ENCODE peak calls at places on chromosomes 4 and X, in four cellular contexts. One of them, this sample, is unnamed.

GRCh38 chr4:80918004-80918403 is 112.5 kb upstream of the BMP3 start:
- DNase-seq in kidney tubule cell: peak; percentile 5
- DNase-seq in AG09319: no peak
- DNase-seq in activated B cell treated with CpG ODN at 0.5 μM for 24 hours: no peak
- DNase-seq in this sample: no peak

GRCh38 chr4:132737344-132737743 is 411.8 kb upstream of the PCDH10 start:
- DNase-seq in kidney tubule cell: no peak
- DNase-seq in AG09319: no peak
- DNase-seq in activated B cell treated with CpG ODN at 0.5 μM for 24 hours: no peak
- DNase-seq in this sample: no peak

GRCh38 chr4:8171941-8172924 is 13.6 kb upstream of the ABLIM2 start:
- DNase-seq in kidney tubule cell: no peak
- DNase-seq in AG09319: no peak
- DNase-seq in activated B cell treated with CpG ODN at 0.5 μM for 24 hours: peak; percentile 67
- DNase-seq in this sample: peak; percentile 84

GRCh38 chr4:39466747-39467146 is 7.9 kb downstream of the LIAS start:
- DNase-seq in kidney tubule cell: peak; percentile 82
- DNase-seq in AG09319: no peak
- DNase-seq in activated B cell treated with CpG ODN at 0.5 μM for 24 hours: no peak
- DNase-seq in this sample: no peak

GRCh38 chr4:22515888-22516541 is at the start of gene ADGRA3:
- DNase-seq in kidney tubule cell: peak; percentile 87
- DNase-seq in AG09319: no peak
- DNase-seq in activated B cell treated with CpG ODN at 0.5 μM for 24 hours: no peak
- DNase-seq in this sample: peak; percentile 56

GRCh38 chrX:53684415-53685192 is 1.9 kb downstream of the HUWE1 start:
- DNase-seq in kidney tubule cell: no peak
- DNase-seq in AG09319: no peak
- DNase-seq in activated B cell treated with CpG ODN at 0.5 μM for 24 hours: no peak
- DNase-seq in this sample: no peak

GRCh38 chrX:103656623-103657022 is 27.8 kb downstream of the TCEAL1 start:
- DNase-seq in kidney tubule cell: peak; percentile 94
- DNase-seq in AG09319: peak; percentile 29
- DNase-seq in activated B cell treated with CpG ODN at 0.5 μM for 24 hours: no peak
- DNase-seq in this sample: no peak

GRCh38 chr4:189033801-189034347 is 894.6 kb downstream of the TRIML1 start:
- DNase-seq in kidney tubule cell: no peak
- DNase-seq in AG09319: no peak
- DNase-seq in activated B cell treated with CpG ODN at 0.5 μM for 24 hours: no peak
- DNase-seq in this sample: no peak

GRCh38 chr4:139295317-139296299 is 5.7 kb upstream of the NAA15 start:
- DNase-seq in kidney tubule cell: peak; percentile 92
- DNase-seq in AG09319: peak; percentile 84
- DNase-seq in activated B cell treated with CpG ODN at 0.5 μM for 24 hours: peak; percentile 98
- DNase-seq in this sample: peak; percentile 91

GRCh38 chr4:41763741-41764140 is 15.2 kb upstream of the PHOX2B start:
- DNase-seq in kidney tubule cell: no peak
- DNase-seq in AG09319: no peak
- DNase-seq in activated B cell treated with CpG ODN at 0.5 μM for 24 hours: no peak
- DNase-seq in this sample: no peak

GRCh38 chrX:108122748-108123147 is 31.2 kb downstream of the ATG4A start:
- DNase-seq in kidney tubule cell: peak; percentile 3
- DNase-seq in AG09319: peak; percentile 19
- DNase-seq in activated B cell treated with CpG ODN at 0.5 μM for 24 hours: no peak
- DNase-seq in this sample: no peak

GRCh38 chr4:136002316-136002715 is 1530.0 kb downstream of the PCDH18 start:
- DNase-seq in kidney tubule cell: peak; percentile 22
- DNase-seq in AG09319: no peak
- DNase-seq in activated B cell treated with CpG ODN at 0.5 μM for 24 hours: no peak
- DNase-seq in this sample: no peak

GRCh38 chrX:131827935-131828334 is 195.2 kb upstream of the STK26 start:
- DNase-seq in kidney tubule cell: no peak
- DNase-seq in AG09319: no peak
- DNase-seq in activated B cell treated with CpG ODN at 0.5 μM for 24 hours: no peak
- DNase-seq in this sample: no peak

GRCh38 chr4:158161561-158162354 is 11.1 kb downstream of the GASK1B start:
- DNase-seq in kidney tubule cell: peak; percentile 97
- DNase-seq in AG09319: peak; percentile 8
- DNase-seq in activated B cell treated with CpG ODN at 0.5 μM for 24 hours: no peak
- DNase-seq in this sample: no peak

GRCh38 chr4:173507471-173508385 is 22.3 kb downstream of the HAND2 start:
- DNase-seq in kidney tubule cell: no peak
- DNase-seq in AG09319: no peak
- DNase-seq in activated B cell treated with CpG ODN at 0.5 μM for 24 hours: no peak
- DNase-seq in this sample: no peak

GRCh38 chr4:122747883-122748282 is 15.4 kb downstream of the BBS12 start:
- DNase-seq in kidney tubule cell: peak; percentile 50
- DNase-seq in AG09319: no peak
- DNase-seq in activated B cell treated with CpG ODN at 0.5 μM for 24 hours: no peak
- DNase-seq in this sample: no peak

GRCh38 chr4:168408620-168409019 is 71.7 kb downstream of the DDX60L start:
- DNase-seq in kidney tubule cell: peak; percentile 92
- DNase-seq in AG09319: peak; percentile 86
- DNase-seq in activated B cell treated with CpG ODN at 0.5 μM for 24 hours: no peak
- DNase-seq in this sample: no peak

GRCh38 chrX:12790878-12791252 is 347 bp upstream of the PRPS2 start:
- DNase-seq in kidney tubule cell: no peak
- DNase-seq in AG09319: no peak
- DNase-seq in activated B cell treated with CpG ODN at 0.5 μM for 24 hours: no peak
- DNase-seq in this sample: no peak

GRCh38 chr4:26163425-26164362 is 157.1 kb upstream of the RBPJ start:
- DNase-seq in kidney tubule cell: no peak
- DNase-seq in AG09319: no peak
- DNase-seq in activated B cell treated with CpG ODN at 0.5 μM for 24 hours: no peak
- DNase-seq in this sample: no peak

GRCh38 chr4:56958111-56958517 is 19.3 kb downstream of the NOA1 start:
- DNase-seq in kidney tubule cell: peak; percentile 88
- DNase-seq in AG09319: peak; percentile 97
- DNase-seq in activated B cell treated with CpG ODN at 0.5 μM for 24 hours: no peak
- DNase-seq in this sample: no peak

GRCh38 chr4:62135565-62136156 is 935.5 kb downstream of the ADGRL3 start:
- DNase-seq in kidney tubule cell: peak; percentile 72
- DNase-seq in AG09319: no peak
- DNase-seq in activated B cell treated with CpG ODN at 0.5 μM for 24 hours: no peak
- DNase-seq in this sample: no peak

GRCh38 chr4:100169796-100170485 is 20.3 kb downstream of the DDIT4L start:
- DNase-seq in kidney tubule cell: no peak
- DNase-seq in AG09319: no peak
- DNase-seq in activated B cell treated with CpG ODN at 0.5 μM for 24 hours: no peak
- DNase-seq in this sample: no peak

GRCh38 chrX:41472231-41472815 is 25.2 kb downstream of the NYX start:
- DNase-seq in kidney tubule cell: peak; percentile 86
- DNase-seq in AG09319: no peak
- DNase-seq in activated B cell treated with CpG ODN at 0.5 μM for 24 hours: no peak
- DNase-seq in this sample: no peak

GRCh38 chr4:1492636-1493539 is 86.6 kb upstream of the NKX1-1 start:
- DNase-seq in kidney tubule cell: no peak
- DNase-seq in AG09319: no peak
- DNase-seq in activated B cell treated with CpG ODN at 0.5 μM for 24 hours: no peak
- DNase-seq in this sample: no peak

GRCh38 chr4:121764702-121765367 is at the start of gene SMIM43:
- DNase-seq in kidney tubule cell: peak; percentile 28
- DNase-seq in AG09319: no peak
- DNase-seq in activated B cell treated with CpG ODN at 0.5 μM for 24 hours: no peak
- DNase-seq in this sample: peak; percentile 41

GRCh38 chr4:66489783-66490452 is 819.6 kb upstream of the EPHA5 start:
- DNase-seq in kidney tubule cell: peak; percentile 54
- DNase-seq in AG09319: no peak
- DNase-seq in activated B cell treated with CpG ODN at 0.5 μM for 24 hours: no peak
- DNase-seq in this sample: no peak

GRCh38 chr4:107094332-107094731 is 58.2 kb upstream of the DKK2 start:
- DNase-seq in kidney tubule cell: peak; percentile 1
- DNase-seq in AG09319: peak; percentile 5
- DNase-seq in activated B cell treated with CpG ODN at 0.5 μM for 24 hours: no peak
- DNase-seq in this sample: peak; percentile 26

GRCh38 chr4:113020966-113021365 is 28.5 kb upstream of the ANK2 start:
- DNase-seq in kidney tubule cell: no peak
- DNase-seq in AG09319: no peak
- DNase-seq in activated B cell treated with CpG ODN at 0.5 μM for 24 hours: no peak
- DNase-seq in this sample: no peak

GRCh38 chrX:43836435-43837184 is 45.6 kb downstream of the MAOB start:
- DNase-seq in kidney tubule cell: peak; percentile 34
- DNase-seq in AG09319: no peak
- DNase-seq in activated B cell treated with CpG ODN at 0.5 μM for 24 hours: no peak
- DNase-seq in this sample: peak; percentile 14

GRCh38 chrX:47643926-47644325 is 6.4 kb downstream of the ELK1 start:
- DNase-seq in kidney tubule cell: peak; percentile 13
- DNase-seq in AG09319: no peak
- DNase-seq in activated B cell treated with CpG ODN at 0.5 μM for 24 hours: no peak
- DNase-seq in this sample: no peak

GRCh38 chr4:106366026-106366425 is 2.6 kb downstream of the GIMD1 start:
- DNase-seq in kidney tubule cell: peak; percentile 56
- DNase-seq in AG09319: no peak
- DNase-seq in activated B cell treated with CpG ODN at 0.5 μM for 24 hours: no peak
- DNase-seq in this sample: no peak

GRCh38 chr4:95547708-95548471 is 883 bp downstream of the UNC5C start:
- DNase-seq in kidney tubule cell: peak; percentile 20
- DNase-seq in AG09319: no peak
- DNase-seq in activated B cell treated with CpG ODN at 0.5 μM for 24 hours: no peak
- DNase-seq in this sample: no peak

GRCh38 chrX:134801267-134801666 is 143.0 kb upstream of the PLAC1 start:
- DNase-seq in kidney tubule cell: peak; percentile 29
- DNase-seq in AG09319: no peak
- DNase-seq in activated B cell treated with CpG ODN at 0.5 μM for 24 hours: no peak
- DNase-seq in this sample: no peak

GRCh38 chr4:7750508-7750907 is 189.2 kb downstream of the AFAP1 start:
- DNase-seq in kidney tubule cell: no peak
- DNase-seq in AG09319: no peak
- DNase-seq in activated B cell treated with CpG ODN at 0.5 μM for 24 hours: no peak
- DNase-seq in this sample: no peak

GRCh38 chrX:72308566-72309296 is 3.0 kb upstream of the CITED1 start:
- DNase-seq in kidney tubule cell: peak; percentile 49
- DNase-seq in AG09319: no peak
- DNase-seq in activated B cell treated with CpG ODN at 0.5 μM for 24 hours: peak; percentile 16
- DNase-seq in this sample: peak; percentile 45

GRCh38 chrX:152958047-152958446 is 35.9 kb downstream of the PNMA5 start:
- DNase-seq in kidney tubule cell: peak; percentile 24
- DNase-seq in AG09319: no peak
- DNase-seq in activated B cell treated with CpG ODN at 0.5 μM for 24 hours: no peak
- DNase-seq in this sample: no peak

GRCh38 chr4:119080721-119081541 is 54.7 kb upstream of the MYOZ2 start:
- DNase-seq in kidney tubule cell: peak; percentile 76
- DNase-seq in AG09319: no peak
- DNase-seq in activated B cell treated with CpG ODN at 0.5 μM for 24 hours: no peak
- DNase-seq in this sample: no peak